ENCODE peak calls at places on chromosomes 13 and 19, in ten cellular contexts. B, X, R, N, M, T, P, W, U and Y are unnamed samples.

GRCh38 chr13:50128406-50129048 is 113.3 kb downstream of the KCNRG start:
- DNase-seq in B (no peak), X (no peak), R (no peak), N (no peak), M (no peak), T (no peak), P (no peak), W (no peak), U (no peak), Y (no peak)

GRCh38 chr13:106432636-106433035 is 102.8 kb downstream of the EFNB2 start:
- DNase-seq in B (no peak), X (no peak), R (no peak), N (no peak), M (no peak), T (no peak), P (no peak), W (no peak), U (no peak), Y (no peak)

GRCh38 chr19:14375055-14375581 is 6.1 kb upstream of the ADGRE5 start:
- DNase-seq in B (peak; percentile 73), X (no peak), R (no peak), N (peak; percentile 59), M (peak; percentile 78), T (peak; percentile 78), P (no peak), W (no peak), U (no peak), Y (no peak)

GRCh38 chr19:2282062-2282861 is at the start of gene PEAK3:
- DNase-seq in B (peak; percentile 79), X (no peak), R (peak; percentile 24), N (peak; percentile 82), M (peak; percentile 68), T (peak; percentile 80), P (peak; percentile 80), W (peak; percentile 65), U (peak; percentile 67), Y (no peak)

GRCh38 chr19:10550336-10550735 is 6.6 kb downstream of the ATG4D start:
- DNase-seq in B (no peak), X (no peak), R (no peak), N (no peak), M (no peak), T (no peak), P (no peak), W (no peak), U (no peak), Y (no peak)

GRCh38 chr13:40377783-40378182 is 288.7 kb downstream of the FOXO1 start:
- DNase-seq in B (no peak), X (no peak), R (no peak), N (no peak), M (no peak), T (no peak), P (no peak), W (no peak), U (no peak), Y (no peak)

GRCh38 chr13:107031691-107032090 is 463.8 kb upstream of the ARGLU1 start:
- DNase-seq in B (no peak), X (no peak), R (no peak), N (no peak), M (no peak), T (no peak), P (no peak), W (no peak), U (no peak), Y (no peak)

GRCh38 chr19:12721656-12722565 is 1.8 kb downstream of the TNPO2 start:
- DNase-seq in B (peak; percentile 70), X (peak; percentile 79), R (peak; percentile 74), N (peak; percentile 59), M (peak; percentile 57), T (peak; percentile 79), P (peak; percentile 89), W (no peak), U (peak; percentile 56), Y (peak; percentile 87)

GRCh38 chr13:93338906-93339305 is 112.3 kb downstream of the GPC6 start:
- DNase-seq in B (no peak), X (no peak), R (peak; percentile 49), N (no peak), M (no peak), T (no peak), P (no peak), W (no peak), U (no peak), Y (no peak)

DNA sequence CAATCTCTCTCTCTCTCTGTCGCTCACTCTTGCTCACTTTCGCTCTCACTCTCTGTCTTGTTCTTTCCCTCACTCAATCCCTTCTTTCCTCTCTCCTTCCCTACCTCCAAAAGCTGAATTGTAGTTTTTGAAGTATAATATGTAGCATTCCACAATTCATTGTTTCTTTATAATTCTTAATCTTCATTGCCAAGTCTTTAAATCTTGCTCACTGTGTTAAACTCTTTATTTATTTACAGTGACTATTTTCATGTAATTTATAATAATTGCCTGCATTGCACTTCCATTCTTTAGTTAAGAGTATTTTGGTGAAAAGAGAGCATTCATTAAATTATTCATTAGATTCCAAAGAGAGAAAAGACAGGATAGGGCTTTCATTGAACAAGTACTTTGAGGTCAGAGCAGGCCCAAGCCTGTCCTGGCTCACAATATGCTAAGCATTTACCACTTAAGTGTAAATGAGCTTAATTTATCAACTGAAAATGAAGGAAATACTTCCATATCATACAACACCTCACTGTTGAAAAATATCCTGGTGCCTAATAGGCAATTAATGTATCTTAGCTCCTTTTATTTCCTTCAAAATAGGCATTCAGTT is 257.4 kb upstream of the SLITRK1 start:
- DNase-seq in B (no peak), X (no peak), R (no peak), N (no peak), M (no peak), T (no peak), P (no peak), W (no peak), U (no peak), Y (no peak)
- H3K4me1 ChIP-seq in B (no peaks in the 10 kb centered on the region), X (no peaks in the 10 kb centered on the region), R (no peaks in the 10 kb centered on the region), N (no peaks in the 10 kb centered on the region), M (peaks cover 19% of the 10 kb centered on the region), T (no peaks in the 10 kb centered on the region), P (no peaks in the 10 kb centered on the region), W (no peaks in the 10 kb centered on the region), U (no peaks in the 10 kb centered on the region), Y (no peaks in the 10 kb centered on the region)

DNA sequence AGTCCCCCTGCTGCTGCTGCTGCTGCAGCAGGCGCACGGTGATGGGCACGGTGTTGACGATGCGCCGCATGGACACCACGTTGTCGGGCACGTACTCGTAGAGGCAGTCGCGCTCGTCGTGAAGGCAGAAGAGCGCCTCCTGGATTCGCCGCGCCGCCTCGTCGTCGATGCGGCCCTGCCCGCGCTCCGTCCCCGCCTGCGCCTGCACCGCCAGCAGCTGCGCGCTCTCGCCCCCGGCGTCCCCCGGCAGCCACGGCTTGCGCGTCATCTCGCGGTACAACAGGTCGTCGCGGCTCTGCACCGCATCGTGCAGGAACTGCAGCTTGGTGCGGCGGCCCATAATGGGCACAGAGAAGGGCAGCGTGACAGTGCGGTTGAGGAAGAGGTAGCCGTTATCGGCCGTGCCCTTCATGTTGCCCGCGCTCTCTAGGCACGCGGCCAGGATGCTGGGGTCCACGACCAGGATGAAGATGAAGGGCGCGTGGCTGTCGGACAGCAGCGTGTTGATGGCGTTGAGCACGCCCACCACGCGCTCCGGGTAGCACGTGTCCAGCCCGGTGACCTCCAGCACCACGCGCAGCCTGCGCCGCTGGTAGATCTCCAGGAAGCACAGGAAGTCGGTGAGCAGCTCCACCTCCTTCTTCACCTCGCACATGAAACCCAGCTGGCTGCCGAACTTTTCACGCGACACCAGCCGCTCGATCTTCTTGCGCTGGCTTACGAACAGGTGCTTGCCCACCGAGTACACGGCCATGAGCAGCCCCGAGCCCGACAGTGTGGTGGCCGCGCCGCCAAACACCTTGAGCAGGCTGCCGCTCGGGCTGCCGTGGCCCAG is 8.1 kb downstream of the NKPD1 start:
- DNase-seq in B (peak; percentile 67), X (peak; percentile 50), R (peak; percentile 40), N (no peak), M (peak; percentile 67), T (no peak), P (peak; percentile 80), W (peak; percentile 13), U (peak; percentile 48), Y (peak; percentile 61)
- H3K4me3 ChIP-seq in B (no peak overlapping the region), X (peak overlapping the region; percentile 11), R (peak overlapping the region; percentile 19), N (no peak overlapping the region), M (peak overlapping the region; percentile 60), T (peak overlapping the region; percentile 40), P (peak overlapping the region; percentile 13), W (peak overlapping the region; percentile 22), U (peak overlapping the region; percentile 25), Y (peak overlapping the region; percentile 4)

DNA sequence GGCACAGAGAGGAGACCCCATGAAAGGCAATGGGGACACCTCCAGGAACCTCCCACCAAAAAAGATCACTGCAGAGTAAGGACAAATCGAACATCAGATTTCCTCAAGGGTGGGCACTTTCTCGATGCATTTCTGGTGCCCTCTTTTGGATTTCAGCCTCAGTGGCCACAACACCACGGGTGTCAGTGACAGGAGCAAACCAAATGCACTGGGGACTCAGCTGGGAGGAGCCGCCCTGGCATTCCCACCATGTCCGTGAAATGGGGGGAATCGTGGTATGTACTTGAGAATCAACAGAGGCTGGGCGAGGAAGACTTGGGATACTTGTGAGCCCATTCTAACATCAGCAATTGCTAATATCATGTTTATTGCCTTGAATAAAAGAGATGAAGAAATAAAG is 16.3 kb downstream of the FAM187B start:
- DNase-seq in B (no peak), X (no peak), R (no peak), N (no peak), M (no peak), T (no peak), P (no peak), W (no peak), U (no peak), Y (no peak)
- H3K27ac ChIP-seq in B (peak overlapping the region; percentile 74), X (no peak overlapping the region), R (no peak overlapping the region), N (no peak overlapping the region), M (peak overlapping the region; percentile 96), T (peak overlapping the region; percentile 38), P (no peak overlapping the region), W (peak overlapping the region; percentile 82), U (no peak overlapping the region), Y (no peak overlapping the region)

GRCh38 chr19:8452446-8453123 is 7.8 kb downstream of the HNRNPM start:
- DNase-seq in B (no peak), X (no peak), R (no peak), N (no peak), M (no peak), T (no peak), P (no peak), W (no peak), U (no peak), Y (no peak)

GRCh38 chr19:8446055-8446709 is 1.4 kb downstream of the HNRNPM start:
- DNase-seq in B (no peak), X (no peak), R (no peak), N (no peak), M (no peak), T (no peak), P (no peak), W (no peak), U (no peak), Y (no peak)

GRCh38 chr19:8451885-8452284 is 7.1 kb downstream of the HNRNPM start:
- DNase-seq in B (no peak), X (no peak), R (peak; percentile 79), N (no peak), M (no peak), T (no peak), P (no peak), W (no peak), U (no peak), Y (no peak)

GRCh38 chr19:8451377-8451776 is 6.6 kb downstream of the HNRNPM start:
- DNase-seq in B (no peak), X (no peak), R (no peak), N (no peak), M (no peak), T (no peak), P (no peak), W (no peak), U (no peak), Y (no peak)

DNA sequence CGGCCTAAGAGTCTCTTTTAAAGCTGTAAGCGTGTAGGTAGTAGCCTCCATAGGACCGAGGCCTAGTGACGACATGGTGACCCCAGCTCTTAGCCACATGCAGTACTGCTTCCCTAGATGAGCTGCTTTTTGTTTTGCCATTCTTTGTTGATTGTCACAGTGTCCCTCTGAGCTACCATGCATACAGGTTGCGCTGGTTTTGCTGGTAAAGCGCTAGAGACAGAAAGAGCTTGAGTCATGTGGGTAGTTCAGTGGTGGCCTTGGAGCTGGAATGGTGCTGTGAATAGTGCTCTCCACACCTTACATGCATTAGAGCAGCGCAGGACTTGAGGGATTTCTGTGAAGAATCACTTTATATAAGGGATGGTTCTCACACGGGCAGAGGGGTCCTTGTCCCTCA is 5.1 kb downstream of the HNRNPM start:
- DNase-seq in B (no peak), X (no peak), R (no peak), N (no peak), M (no peak), T (no peak), P (no peak), W (no peak), U (no peak), Y (no peak)
- H3K4me1 ChIP-seq in B (peaks cover 62% of the 10 kb centered on the region), X (peaks cover 21% of the 10 kb centered on the region), R (peaks cover 15% of the 10 kb centered on the region), N (peaks cover 36% of the 10 kb centered on the region), M (peaks cover 76% of the 10 kb centered on the region), T (peaks cover 66% of the 10 kb centered on the region), P (peaks cover 16% of the 10 kb centered on the region), W (peaks cover 87% of the 10 kb centered on the region), U (peaks cover 7% of the 10 kb centered on the region), Y (peaks cover 28% of the 10 kb centered on the region)